ENCODE peak calls at places on chromosomes 13 and 19, in five cellular contexts. J is cardiac fibroblast, Z is type B pancreatic cell, G is islet precursor cell, Y is AG08395. N is an unnamed sample.

GRCh38 chr19:5987077-5987818 is 9.3 kb upstream of the RANBP3 start:
- DNase-seq in J (peak), Z (no peak), G (peak), Y (peak), N (peak)

GRCh38 chr13:21548577-21548976 is 55.4 kb downstream of the MICU2 start:
- DNase-seq in J (no peak), Z (no peak), G (no peak), Y (no peak), N (no peak)

GRCh38 chr13:91017031-91017668 is 330.3 kb upstream of the MIR17HG start:
- DNase-seq in J (peak), Z (no peak), G (peak), Y (peak), N (peak)

GRCh38 chr19:1016647-1017114 is 4.2 kb downstream of the TMEM259 start:
- DNase-seq in J (peak), Z (no peak), G (peak), Y (peak), N (no peak)

GRCh38 chr19:19642506-19643157 is 825 bp downstream of the GMIP start:
- DNase-seq in J (no peak), Z (no peak), G (no peak), Y (peak), N (no peak)

GRCh38 chr19:2051771-2052704 is 994 bp upstream of the MKNK2 start:
- DNase-seq in J (peak), Z (no peak), G (no peak), Y (no peak), N (no peak)

GRCh38 chr19:31334101-31334848 is 15.0 kb downstream of the TSHZ3 start:
- DNase-seq in J (peak), Z (no peak), G (no peak), Y (no peak), N (no peak)

GRCh38 chr19:33177417-33177976 is 16.6 kb upstream of the LRP3 start:
- DNase-seq in J (no peak), Z (peak), G (peak), Y (peak), N (no peak)

GRCh38 chr19:7170983-7171382 is 101.5 kb downstream of the ZNF557 start:
- DNase-seq in J (no peak), Z (no peak), G (no peak), Y (no peak), N (no peak)

GRCh38 chr13:47415048-47415447 is 518.2 kb upstream of the HTR2A start:
- DNase-seq in J (peak), Z (no peak), G (no peak), Y (no peak), N (no peak)

GRCh38 chr19:40335101-40335500 is 13.1 kb downstream of the C19orf47 start:
- DNase-seq in J (no peak), Z (no peak), G (no peak), Y (no peak), N (no peak)

GRCh38 chr13:112689498-112690241 is at the start of gene ATP11A:
- DNase-seq in J (peak), Z (peak), G (peak), Y (peak), N (peak)

GRCh38 chr13:38024431-38024830 is 154.9 kb upstream of the TRPC4 start:
- DNase-seq in J (no peak), Z (no peak), G (no peak), Y (no peak), N (no peak)

GRCh38 chr13:27131202-27131623 is 40.4 kb downstream of the USP12 start:
- DNase-seq in J (peak), Z (no peak), G (no peak), Y (no peak), N (no peak)

GRCh38 chr13:111939285-111940278 is 127.4 kb upstream of the SOX1 start:
- DNase-seq in J (no peak), Z (no peak), G (peak), Y (no peak), N (no peak)

GRCh38 chr13:88456155-88456554 is 785.0 kb downstream of the SLITRK5 start:
- DNase-seq in J (no peak), Z (no peak), G (no peak), Y (no peak), N (no peak)

GRCh38 chr13:23991119-23991518 is 93.8 kb upstream of the C1QTNF9B start:
- DNase-seq in J (no peak), Z (no peak), G (no peak), Y (no peak), N (no peak)

GRCh38 chr19:48616491-48617056 is 1.7 kb upstream of the FAM83E start:
- DNase-seq in J (no peak), Z (no peak), G (no peak), Y (no peak), N (no peak)

GRCh38 chr13:94707400-94708021 is 4.8 kb downstream of the SOX21 start:
- DNase-seq in J (no peak), Z (no peak), G (peak), Y (no peak), N (peak)

GRCh38 chr19:10839071-10840050 is 3.3 kb upstream of the TMED1 start:
- DNase-seq in J (no peak), Z (no peak), G (no peak), Y (no peak), N (no peak)

GRCh38 chr13:100987993-100988392 is 313.4 kb upstream of the TMTC4 start:
- DNase-seq in J (no peak), Z (no peak), G (peak), Y (peak), N (peak)

GRCh38 chr13:26646603-26647002 is 89.1 kb downstream of the WASF3 start:
- DNase-seq in J (no peak), Z (no peak), G (no peak), Y (no peak), N (no peak)

GRCh38 chr13:112882555-112883024 is 86.4 kb upstream of the MCF2L start:
- DNase-seq in J (no peak), Z (no peak), G (no peak), Y (no peak), N (no peak)

GRCh38 chr13:78602561-78603239 is 652 bp downstream of the POU4F1 start:
- DNase-seq in J (no peak), Z (no peak), G (peak), Y (no peak), N (no peak)

N was measured in Ammon's horn.